ENCODE peak calls at places on chromosomes 11 and 22, in four cellular contexts. M is GM12891, Y is K562, Z is GM12878. T is an unnamed sample.

GRCh38 chr22:22974156-22974555 is 86.5 kb downstream of the IGLL5 start:
- DNase-seq in M (no peak), Y (no peak), Z (no peak), T (no peak)

GRCh38 chr22:45242778-45243191 is 2.1 kb upstream of the KIAA0930 start:
- DNase-seq in M (no peak), Y (no peak), Z (no peak), T (no peak)

GRCh38 chr11:71447791-71448256 is 369 bp downstream of the DHCR7 start:
- DNase-seq in M (no peak), Y (peak), Z (no peak), T (no peak)

GRCh38 chr11:22539851-22540376 is 85.7 kb downstream of the FANCF start:
- DNase-seq in M (no peak), Y (no peak), Z (no peak), T (no peak)

GRCh38 chr11:93840981-93841380 is 9.4 kb downstream of the VSTM5 start:
- DNase-seq in M (no peak), Y (no peak), Z (no peak), T (no peak)

GRCh38 chr11:66842501-66842895 is 743 bp upstream of the RCE1 start:
- DNase-seq in M (peak), Y (no peak), Z (no peak), T (no peak)

GRCh38 chr11:64874841-64875240 is 3.6 kb downstream of the EHD1 start:
- DNase-seq in M (no peak), Y (no peak), Z (no peak), T (no peak)

GRCh38 chr22:40392618-40393017 is 22.2 kb downstream of the SGSM3 start:
- DNase-seq in M (no peak), Y (no peak), Z (no peak), T (no peak)

GRCh38 chr11:69209936-69210659 is 54.4 kb downstream of the SMIM38 start:
- DNase-seq in M (no peak), Y (peak), Z (peak), T (peak)

GRCh38 chr11:96246718-96247540 is 96.1 kb downstream of the MAML2 start:
- DNase-seq in M (no peak), Y (no peak), Z (no peak), T (no peak)

GRCh38 chr11:101600948-101601347 is 17.1 kb upstream of the TRPC6 start:
- DNase-seq in M (no peak), Y (no peak), Z (no peak), T (no peak)

GRCh38 chr11:85759915-85760314 is 51.0 kb downstream of the SYTL2 start:
- DNase-seq in M (no peak), Y (no peak), Z (no peak), T (no peak)

GRCh38 chr11:128522943-128523518 is 64.3 kb downstream of the ETS1 start:
- DNase-seq in M (no peak), Y (no peak), Z (no peak), T (no peak)

GRCh38 chr11:67374571-67375276 is 1.3 kb upstream of the CLCF1 start:
- DNase-seq in M (no peak), Y (no peak), Z (no peak), T (no peak)

GRCh38 chr11:107370390-107370789 is 87.2 kb downstream of the CWF19L2 start:
- DNase-seq in M (no peak), Y (no peak), Z (peak), T (no peak)

GRCh38 chr22:44608606-44609226 is 93.3 kb upstream of the PRR5 start:
- DNase-seq in M (no peak), Y (no peak), Z (no peak), T (no peak)

GRCh38 chr22:21055880-21056319 is 10.2 kb downstream of the LRRC74B start:
- DNase-seq in M (no peak), Y (peak), Z (no peak), T (peak)

GRCh38 chr11:128903248-128904041 is 12.3 kb downstream of the KCNJ5 start:
- DNase-seq in M (no peak), Y (no peak), Z (no peak), T (no peak)

GRCh38 chr11:26467506-26467905 is 104.6 kb downstream of the MUC15 start:
- DNase-seq in M (no peak), Y (no peak), Z (no peak), T (no peak)

GRCh38 chr22:17873116-17873515 is 98.8 kb upstream of the BID start:
- DNase-seq in M (no peak), Y (no peak), Z (no peak), T (no peak)

GRCh38 chr11:74612877-74613276 is 20.5 kb downstream of the POLD3 start:
- DNase-seq in M (no peak), Y (no peak), Z (no peak), T (no peak)

GRCh38 chr11:65857500-65858353 is at the start of gene CFL1:
- DNase-seq in M (peak), Y (peak), Z (peak), T (peak)

GRCh38 chr11:87437844-87438223 is 400.1 kb downstream of the TMEM135 start:
- DNase-seq in M (no peak), Y (no peak), Z (no peak), T (no peak)

GRCh38 chr22:27463121-27463520 is 338.4 kb downstream of the MN1 start:
- DNase-seq in M (no peak), Y (no peak), Z (no peak), T (no peak)

GRCh38 chr11:14577290-14577689 is 57.1 kb upstream of the PSMA1 start:
- DNase-seq in M (no peak), Y (no peak), Z (no peak), T (no peak)

GRCh38 chr11:24963879-24964278 is 467.0 kb downstream of the LUZP2 start:
- DNase-seq in M (no peak), Y (no peak), Z (no peak), T (no peak)

GRCh38 chr22:46044718-46045458 is 67.9 kb upstream of the WNT7B start:
- DNase-seq in M (no peak), Y (no peak), Z (no peak), T (no peak)

GRCh38 chr11:34721646-34722045 is 100.8 kb downstream of the EHF start:
- DNase-seq in M (no peak), Y (no peak), Z (no peak), T (no peak)
- TF ChIP-seq SPI1 in M (no peak), Y (no peak), Z (no peak), T (no peak)

DNA sequence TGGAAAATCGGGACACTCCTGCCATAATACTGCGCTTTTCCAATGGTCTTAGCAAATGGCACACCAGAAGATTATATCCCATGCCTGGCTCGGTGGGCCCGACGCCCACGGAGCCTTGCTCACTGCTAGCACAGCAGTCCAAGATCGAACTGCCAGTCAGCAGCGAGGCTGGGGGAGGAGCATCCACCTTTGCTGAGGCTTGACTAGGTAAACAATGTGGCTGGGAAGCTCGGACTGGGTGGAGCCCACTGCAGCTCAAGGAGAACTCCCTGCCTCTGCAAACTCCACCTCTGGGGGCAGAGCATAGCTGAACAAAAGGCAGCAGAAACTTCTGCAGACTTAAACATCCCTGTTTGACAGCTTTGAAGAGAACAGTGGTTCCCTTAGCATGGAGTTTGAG is 15.6 kb downstream of the PTH start:
- DNase-seq in M (no peak), Y (no peak), Z (no peak), T (no peak)
- TF ChIP-seq SPI1 in M (no peak), Y (no peak), Z (no peak), T (no peak)

GRCh38 chr11:12193515-12194336 is 83.3 kb downstream of the MICAL2 start:
- DNase-seq in M (no peak), Y (no peak), Z (no peak), T (no peak)

GRCh38 chr11:12196335-12196734 is 85.9 kb downstream of the MICAL2 start:
- DNase-seq in M (no peak), Y (no peak), Z (no peak), T (no peak)

GRCh38 chr11:12196862-12197261 is 86.5 kb downstream of the MICAL2 start:
- DNase-seq in M (no peak), Y (no peak), Z (no peak), T (no peak)

GRCh38 chr11:12198261-12198925 is 88.0 kb downstream of the MICAL2 start:
- DNase-seq in M (no peak), Y (no peak), Z (no peak), T (no peak)

DNA sequence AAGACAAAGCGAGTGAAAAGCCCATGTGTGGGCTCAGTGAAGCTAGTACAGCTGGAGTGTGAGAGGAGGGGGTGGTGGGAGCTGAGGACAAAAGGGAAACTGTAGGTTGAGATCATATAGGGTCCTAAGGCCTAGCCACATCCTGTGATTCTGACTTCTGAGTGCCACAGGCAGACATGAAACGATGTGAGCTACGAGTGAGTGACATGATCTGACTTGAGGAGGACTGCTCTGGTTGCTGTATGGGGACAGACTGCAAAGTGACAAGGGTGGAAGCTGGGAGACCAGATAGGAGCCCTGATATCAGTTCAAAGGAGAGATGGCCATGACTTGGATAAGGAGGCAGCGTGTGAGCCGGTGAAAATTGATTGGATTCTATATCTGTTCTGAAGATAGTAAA is 85.4 kb downstream of the MICAL2 start:
- DNase-seq in M (peak), Y (peak), Z (no peak), T (no peak)
- TF ChIP-seq SPI1 in M (no peak), Y (no peak), Z (no peak), T (no peak)

GRCh38 chr22:49462795-49463194 is 364.9 kb downstream of the BRD1 start:
- DNase-seq in M (no peak), Y (no peak), Z (no peak), T (peak)
- TF ChIP-seq SPI1 in M (no peak), Y (no peak), Z (no peak), T (no peak)

DNA sequence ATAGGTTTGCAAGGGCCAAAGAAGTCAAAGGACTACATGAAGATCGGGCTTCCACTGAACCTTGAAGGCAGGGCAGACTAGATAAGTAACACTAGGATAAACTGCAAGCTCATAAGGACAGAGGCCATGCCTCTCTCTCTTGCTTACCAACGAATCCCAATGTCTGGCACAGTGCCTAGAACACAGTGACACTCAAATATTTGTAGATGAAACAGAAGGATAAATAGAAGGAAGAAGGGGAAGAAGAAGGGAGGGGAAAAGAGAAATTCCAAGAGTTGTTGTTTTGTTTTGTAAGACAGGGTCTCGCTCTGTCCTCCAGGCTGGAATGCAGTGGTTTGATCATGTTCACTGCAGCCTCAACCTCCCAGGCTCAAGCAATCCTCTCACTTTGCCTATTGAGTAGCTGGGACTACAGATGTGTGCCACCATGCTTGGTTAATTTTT is 26.9 kb downstream of the SIK3 start:
- DNase-seq in M (no peak), Y (no peak), Z (no peak), T (no peak)
- TF ChIP-seq SPI1 in M (no peak), Y (no peak), Z (no peak), T (no peak)

DNA sequence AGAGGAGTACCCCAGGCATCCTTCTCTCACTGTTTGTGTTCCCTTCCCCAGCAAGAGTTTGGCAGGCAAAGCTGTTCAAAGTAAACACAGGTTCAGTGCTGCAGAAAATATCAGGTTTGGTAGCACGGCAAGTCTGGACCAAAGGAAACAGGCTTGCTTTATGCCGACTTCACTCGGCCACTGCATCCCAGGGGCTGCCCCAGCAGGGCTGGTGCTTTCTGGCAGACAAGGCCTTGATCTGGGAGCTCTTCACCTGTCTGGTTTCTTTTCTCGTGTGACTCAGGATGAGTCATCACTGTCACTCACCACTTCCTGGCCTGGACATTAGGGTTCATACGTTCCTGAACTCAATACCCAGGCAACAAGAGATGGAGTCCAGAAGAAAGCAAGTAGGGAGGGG is 52.6 kb upstream of the NAV2 start:
- DNase-seq in M (peak), Y (peak), Z (peak), T (no peak)
- TF ChIP-seq SPI1 in M (peak), Y (peak), Z (peak), T (no peak)

GRCh38 chr22:32920032-32920628 is 118.6 kb downstream of the TIMP3 start:
- DNase-seq in M (no peak), Y (no peak), Z (no peak), T (peak)
- TF ChIP-seq SPI1 in M (no peak), Y (no peak), Z (no peak), T (no peak)

GRCh38 chr11:112216591-112217105 is 9.6 kb upstream of the PTS start:
- DNase-seq in M (no peak), Y (no peak), Z (no peak), T (no peak)
- TF ChIP-seq SPI1 in M (no peak), Y (no peak), Z (no peak), T (no peak)

GRCh38 chr11:47442514-47442913 is 6.4 kb downstream of the RAPSN start:
- DNase-seq in M (no peak), Y (no peak), Z (no peak), T (no peak)

GRCh38 chr11:47445840-47446239 is 3.1 kb downstream of the RAPSN start:
- DNase-seq in M (no peak), Y (no peak), Z (no peak), T (no peak)

GRCh38 chr11:47441421-47441820 is 7.5 kb downstream of the RAPSN start:
- DNase-seq in M (no peak), Y (no peak), Z (no peak), T (no peak)

GRCh38 chr11:47443817-47444216 is 5.1 kb downstream of the RAPSN start:
- DNase-seq in M (no peak), Y (no peak), Z (no peak), T (no peak)

GRCh38 chr11:47443028-47443700 is 5.8 kb downstream of the RAPSN start:
- DNase-seq in M (no peak), Y (no peak), Z (no peak), T (no peak)
- TF ChIP-seq SPI1 in M (no peak), Y (no peak), Z (no peak), T (no peak)

GRCh38 chr11:46353706-46354105 is 6.4 kb downstream of the DGKZ start:
- DNase-seq in M (no peak), Y (no peak), Z (no peak), T (no peak)
- TF ChIP-seq SPI1 in M (no peak), Y (no peak), Z (no peak), T (no peak)